ENCODE peak calls at places on chromosomes 13 and 19, in eight cellular contexts. One of them, this sample, is unnamed.

GRCh38 chr13:98466634-98467236 is 110.2 kb downstream of the STK24 start:
- DNase-seq in CD8-positive, alpha-beta memory T cell: no peak
- DNase-seq in GM04504: no peak
- DNase-seq in AG08395: peak
- DNase-seq in left ventricle myocardium inferior: no peak
- DNase-seq in T-helper 1 cell: no peak
- DNase-seq in astrocyte of the spinal cord: peak
- DNase-seq in B cell: peak
- DNase-seq in this sample: no peak

GRCh38 chr13:20990910-20991525 is 70.4 kb downstream of the LATS2 start:
- DNase-seq in CD8-positive, alpha-beta memory T cell: no peak
- DNase-seq in GM04504: no peak
- DNase-seq in astrocyte of the spinal cord: no peak
- DNase-seq in B cell: no peak
- DNase-seq in AG08395: no peak
- DNase-seq in T-helper 1 cell: no peak
- DNase-seq in left ventricle myocardium inferior: no peak
- DNase-seq in this sample: no peak

GRCh38 chr13:42681394-42681793 is 100.0 kb upstream of the FAM216B start:
- DNase-seq in B cell: no peak
- DNase-seq in astrocyte of the spinal cord: no peak
- DNase-seq in CD8-positive, alpha-beta memory T cell: no peak
- DNase-seq in GM04504: no peak
- DNase-seq in T-helper 1 cell: no peak
- DNase-seq in left ventricle myocardium inferior: no peak
- DNase-seq in AG08395: no peak
- DNase-seq in this sample: no peak

GRCh38 chr19:18762125-18763023 is 28.7 kb downstream of the COMP start:
- DNase-seq in T-helper 1 cell: no peak
- DNase-seq in left ventricle myocardium inferior: peak
- DNase-seq in astrocyte of the spinal cord: peak
- DNase-seq in AG08395: no peak
- DNase-seq in B cell: no peak
- DNase-seq in GM04504: no peak
- DNase-seq in CD8-positive, alpha-beta memory T cell: no peak
- DNase-seq in this sample: no peak

GRCh38 chr19:36169084-36169760 is 17.0 kb upstream of the COX7A1 start:
- DNase-seq in B cell: no peak
- DNase-seq in GM04504: no peak
- DNase-seq in CD8-positive, alpha-beta memory T cell: no peak
- DNase-seq in astrocyte of the spinal cord: no peak
- DNase-seq in AG08395: no peak
- DNase-seq in left ventricle myocardium inferior: no peak
- DNase-seq in T-helper 1 cell: no peak
- DNase-seq in this sample: no peak

GRCh38 chr19:48121909-48122371 is 11.3 kb upstream of the PLA2G4C start:
- DNase-seq in CD8-positive, alpha-beta memory T cell: no peak
- DNase-seq in GM04504: no peak
- DNase-seq in B cell: no peak
- DNase-seq in left ventricle myocardium inferior: no peak
- DNase-seq in T-helper 1 cell: no peak
- DNase-seq in AG08395: no peak
- DNase-seq in astrocyte of the spinal cord: peak
- DNase-seq in this sample: no peak

GRCh38 chr13:23007430-23007829 is 173.3 kb upstream of the SGCG start:
- DNase-seq in B cell: no peak
- DNase-seq in astrocyte of the spinal cord: no peak
- DNase-seq in left ventricle myocardium inferior: peak
- DNase-seq in AG08395: no peak
- DNase-seq in CD8-positive, alpha-beta memory T cell: no peak
- DNase-seq in GM04504: no peak
- DNase-seq in T-helper 1 cell: no peak
- DNase-seq in this sample: no peak

GRCh38 chr13:34030782-34031181 is 212.8 kb downstream of the RFC3 start:
- DNase-seq in astrocyte of the spinal cord: no peak
- DNase-seq in T-helper 1 cell: no peak
- DNase-seq in B cell: no peak
- DNase-seq in left ventricle myocardium inferior: no peak
- DNase-seq in CD8-positive, alpha-beta memory T cell: no peak
- DNase-seq in GM04504: no peak
- DNase-seq in AG08395: no peak
- DNase-seq in this sample: no peak